ENCODE peak calls at places on chromosome 18, in eight cellular contexts. L is adrenal gland, C is upper lobe of left lung, V is IMR-90, N is ovary, F is stomach, P is A549, X is spleen. Z is an unnamed sample.
A peak's percentile ranks its signal among the peaks of the same experiment; 100 is the strongest.

GRCh38 chr18:55301196-55301540 is 286.8 kb downstream of the TCF4 start:
- DNase-seq in L (no peak), C (no peak), V (peak; percentile 17), N (no peak), F (no peak), P (no peak), X (no peak), Z (no peak)

GRCh38 chr18:3294435-3295080 is 32.6 kb downstream of the MYL12B start:
- DNase-seq in L (no peak), C (no peak), V (peak; percentile 92), N (no peak), F (no peak), P (no peak), X (no peak), Z (no peak)

GRCh38 chr18:11663630-11664029 is 25.4 kb upstream of the GNAL start:
- DNase-seq in L (no peak), C (no peak), V (no peak), N (no peak), F (no peak), P (no peak), X (no peak), Z (no peak)

GRCh38 chr18:78803104-78803503 is 176.5 kb upstream of the SALL3 start:
- DNase-seq in L (no peak), C (no peak), V (no peak), N (no peak), F (no peak), P (no peak), X (peak; percentile 55), Z (no peak)

GRCh38 chr18:12008181-12008767 is 27.0 kb downstream of the IMPA2 start:
- DNase-seq in L (no peak), C (no peak), V (no peak), N (no peak), F (peak; percentile 64), P (no peak), X (no peak), Z (peak; percentile 64)

GRCh38 chr18:58593930-58594329 is 35.0 kb downstream of the ALPK2 start:
- DNase-seq in L (no peak), C (no peak), V (peak; percentile 38), N (no peak), F (no peak), P (no peak), X (no peak), Z (no peak)

GRCh38 chr18:77100751-77101355 is 31.7 kb downstream of the MBP start:
- DNase-seq in L (no peak), C (peak; percentile 18), V (no peak), N (no peak), F (no peak), P (no peak), X (no peak), Z (no peak)

GRCh38 chr18:8991131-8991530 is 111.4 kb upstream of the NDUFV2 start:
- DNase-seq in L (no peak), C (no peak), V (no peak), N (no peak), F (no peak), P (no peak), X (no peak), Z (no peak)

GRCh38 chr18:10032331-10032979 is 118.6 kb downstream of the VAPA start:
- DNase-seq in L (no peak), C (no peak), V (no peak), N (peak; percentile 58), F (peak; percentile 15), P (no peak), X (peak; percentile 89), Z (no peak)

GRCh38 chr18:9730786-9731185 is 22.7 kb downstream of the RAB31 start:
- DNase-seq in L (peak; percentile 5), C (no peak), V (no peak), N (no peak), F (no peak), P (no peak), X (no peak), Z (no peak)

GRCh38 chr18:9333441-9334350 is 877 bp upstream of the TWSG1 start:
- DNase-seq in L (peak; percentile 22), C (no peak), V (no peak), N (peak; percentile 50), F (no peak), P (peak; percentile 17), X (peak; percentile 84), Z (peak; percentile 54)

GRCh38 chr18:59155140-59155539 is 15.5 kb downstream of the SEC11C start:
- DNase-seq in L (no peak), C (no peak), V (peak; percentile 95), N (no peak), F (no peak), P (no peak), X (no peak), Z (no peak)

GRCh38 chr18:24396082-24396623 is 1.5 kb downstream of the OSBPL1A start:
- DNase-seq in L (no peak), C (no peak), V (peak; percentile 26), N (no peak), F (no peak), P (no peak), X (no peak), Z (no peak)

GRCh38 chr18:24395049-24395780 is 2.4 kb downstream of the OSBPL1A start:
- DNase-seq in L (no peak), C (no peak), V (peak; percentile 51), N (no peak), F (no peak), P (no peak), X (no peak), Z (no peak)

GRCh38 chr18:24398515-24398914 is 891 bp upstream of the OSBPL1A start:
- DNase-seq in L (peak; percentile 23), C (no peak), V (peak; percentile 46), N (no peak), F (no peak), P (no peak), X (no peak), Z (no peak)

GRCh38 chr18:24397131-24397693 is 412 bp downstream of the OSBPL1A start:
- DNase-seq in L (peak; percentile 78), C (peak; percentile 87), V (peak; percentile 78), N (no peak), F (peak; percentile 44), P (peak; percentile 33), X (no peak), Z (no peak)

DNA sequence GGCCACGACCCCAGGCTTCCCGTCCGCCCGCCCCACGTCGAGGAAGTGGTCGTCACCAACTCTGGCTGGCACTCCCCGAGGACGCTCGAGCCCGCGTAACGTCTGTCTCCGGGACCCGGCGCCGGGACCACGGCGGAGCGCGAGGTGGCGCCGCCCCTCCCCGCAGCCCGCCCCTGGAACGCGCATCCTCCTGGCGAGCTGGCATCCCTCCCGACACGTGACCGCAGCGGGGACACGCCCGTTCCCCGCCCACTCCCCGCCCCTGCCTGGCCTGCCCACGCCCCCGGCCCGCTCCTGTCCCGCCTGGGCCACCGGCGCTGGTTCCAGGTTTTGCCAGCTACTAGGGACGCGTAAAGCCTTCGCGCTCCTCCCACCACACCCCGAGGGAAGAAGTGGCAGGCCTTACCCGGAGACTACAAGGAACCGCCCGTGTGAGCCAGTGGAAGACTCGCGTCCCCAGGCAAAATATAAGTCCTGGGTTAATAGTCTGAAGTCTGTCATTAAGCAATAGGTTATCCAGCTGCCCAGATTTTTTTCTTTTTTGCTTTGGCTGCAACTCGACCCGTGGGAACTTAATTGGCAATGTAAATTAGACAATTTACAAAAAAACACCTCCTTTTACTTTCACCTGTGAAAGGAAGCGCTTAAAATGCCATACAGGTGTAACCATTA is at the start of gene OSBPL1A:
- DNase-seq in L (peak; percentile 98), C (peak; percentile 98), V (peak; percentile 85), N (peak; percentile 91), F (peak; percentile 96), P (peak; percentile 69), X (peak; percentile 96), Z (peak; percentile 95)
- TF ChIP-seq POLR2A in L (peak; percentile 44), C (no peak), V (peak; percentile 59), N (no peak), F (no peak), P (peak; percentile 50), X (no peak), Z (peak; percentile 41)

DNA sequence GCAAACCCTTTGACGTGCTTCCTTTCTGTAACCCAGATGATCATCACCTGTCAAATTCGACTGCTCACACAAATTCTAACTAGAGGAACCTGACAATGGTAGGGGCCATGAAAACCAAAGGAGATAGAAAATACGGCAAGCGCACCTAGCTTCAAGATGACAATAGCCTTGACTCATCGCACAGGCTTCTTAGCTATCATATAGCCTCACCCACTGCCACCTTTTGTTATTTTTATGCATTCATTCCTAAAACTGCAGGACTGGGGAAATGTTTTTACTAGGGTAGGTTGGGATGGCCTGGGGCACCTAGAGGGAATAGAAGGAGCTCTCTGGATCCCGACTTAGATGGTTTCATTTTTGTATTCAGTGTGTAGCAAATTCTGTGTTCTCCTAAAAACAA is 582.8 kb upstream of the PIK3C3 start:
- DNase-seq in L (no peak), C (no peak), V (no peak), N (no peak), F (no peak), P (no peak), X (no peak), Z (no peak)
- H3K4me3 ChIP-seq in L (no peak overlapping the region), C (no peak overlapping the region), V (no peak overlapping the region), N (no peak overlapping the region), F (no peak overlapping the region), P (no peak overlapping the region), X (no peak overlapping the region), Z (no peak overlapping the region)

DNA sequence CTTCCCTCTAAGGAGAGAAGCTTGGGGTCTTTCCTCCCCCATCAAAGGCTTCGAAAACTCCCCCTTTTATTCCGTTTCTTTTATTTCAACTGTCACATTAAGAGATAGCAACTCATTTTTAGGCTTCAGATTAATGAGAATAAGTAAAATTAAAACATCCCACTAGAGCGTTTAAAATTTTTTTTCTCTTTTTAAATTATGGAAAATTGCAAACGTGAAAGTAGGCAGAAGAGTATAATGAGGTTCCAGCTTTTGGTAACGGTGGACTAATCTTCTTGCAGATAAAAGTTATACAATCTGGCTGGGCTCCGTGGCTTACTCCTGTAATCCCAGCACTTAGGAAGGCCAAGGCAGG is 21.9 kb upstream of the RMP24 start:
- DNase-seq in L (no peak), C (no peak), V (no peak), N (no peak), F (no peak), P (no peak), X (no peak), Z (no peak)
- TF ChIP-seq CTCF in L (no peak), C (no peak), V (no peak), N (no peak), F (no peak), P (no peak), X (no peak), Z (no peak)

GRCh38 chr18:71001597-71001996 is 712.8 kb downstream of the SOCS6 start:
- DNase-seq in L (no peak), C (no peak), V (no peak), N (no peak), F (no peak), P (no peak), X (no peak), Z (no peak)
- TF ChIP-seq POLR2A in L (no peak), C (no peak), V (no peak), N (no peak), F (no peak), P (no peak), X (no peak), Z (no peak)